ENCODE peak calls at places on chromosome 3, in four cellular contexts. A, B, H and J are unnamed samples.

GRCh38 chr3:155743616-155744015 is 1.3 kb downstream of the PLCH1 start:
- DNase-seq in A (no peak), H (no peak), B (no peak), J (peak; percentile 10)

GRCh38 chr3:113628788-113629187 is 67.7 kb downstream of the USF3 start:
- DNase-seq in H (no peak), B (no peak), A (no peak), J (no peak)

GRCh38 chr3:127037971-127038446 is 55.1 kb downstream of the PLXNA1 start:
- DNase-seq in B (no peak), A (no peak), H (no peak), J (no peak)

GRCh38 chr3:152043620-152044019 is 170.2 kb downstream of the SUCNR1 start:
- DNase-seq in B (no peak), H (no peak), A (no peak), J (no peak)

GRCh38 chr3:100257601-100258000 is 3.2 kb upstream of the TBC1D23 start:
- DNase-seq in A (no peak), H (no peak), B (no peak), J (no peak)

GRCh38 chr3:113910966-113911365 is 36.8 kb upstream of the ZDHHC23 start:
- DNase-seq in H (peak; percentile 26), B (no peak), A (no peak), J (peak; percentile 5)

GRCh38 chr3:149610351-149611105 is 47.3 kb downstream of the WWTR1 start:
- DNase-seq in B (no peak), H (no peak), A (no peak), J (peak; percentile 69)

GRCh38 chr3:11734-12133 is 184.8 kb upstream of the CHL1 start:
- DNase-seq in B (no peak), H (peak; percentile 57), A (no peak), J (peak; percentile 12)

GRCh38 chr3:141313091-141313683 is 55.1 kb upstream of the ZBTB38 start:
- DNase-seq in A (no peak), H (no peak), B (no peak), J (no peak)

GRCh38 chr3:183460059-183461052 is 31.9 kb upstream of the MCF2L2 start:
- DNase-seq in B (no peak), H (no peak), A (no peak), J (no peak)

GRCh38 chr3:139534444-139534812 is 5.1 kb downstream of the RBP1 start:
- DNase-seq in H (no peak), A (no peak), B (no peak), J (peak; percentile 27)

GRCh38 chr3:137165117-137165806 is 207.5 kb downstream of the IL20RB start:
- DNase-seq in A (no peak), B (no peak), H (peak; percentile 4), J (peak; percentile 23)

GRCh38 chr3:64954995-64955636 is 267.3 kb upstream of the ADAMTS9 start:
- DNase-seq in A (no peak), B (no peak), H (no peak), J (peak; percentile 35)

GRCh38 chr3:188546835-188547670 is 393.1 kb downstream of the LPP start:
- DNase-seq in B (no peak), H (no peak), A (no peak), J (peak; percentile 86)

GRCh38 chr3:188542196-188542595 is 388.2 kb downstream of the LPP start:
- DNase-seq in A (no peak), B (no peak), H (no peak), J (no peak)

GRCh38 chr3:188539631-188540194 is 385.8 kb downstream of the LPP start:
- DNase-seq in B (no peak), A (no peak), H (no peak), J (no peak)

GRCh38 chr3:188544012-188544411 is 390.1 kb downstream of the LPP start:
- DNase-seq in B (no peak), A (no peak), H (no peak), J (no peak)
- H2BK12ac ChIP-seq in B (no peak overlapping the region), A (no peak overlapping the region), H (no peak overlapping the region), J (no peak overlapping the region)

DNA sequence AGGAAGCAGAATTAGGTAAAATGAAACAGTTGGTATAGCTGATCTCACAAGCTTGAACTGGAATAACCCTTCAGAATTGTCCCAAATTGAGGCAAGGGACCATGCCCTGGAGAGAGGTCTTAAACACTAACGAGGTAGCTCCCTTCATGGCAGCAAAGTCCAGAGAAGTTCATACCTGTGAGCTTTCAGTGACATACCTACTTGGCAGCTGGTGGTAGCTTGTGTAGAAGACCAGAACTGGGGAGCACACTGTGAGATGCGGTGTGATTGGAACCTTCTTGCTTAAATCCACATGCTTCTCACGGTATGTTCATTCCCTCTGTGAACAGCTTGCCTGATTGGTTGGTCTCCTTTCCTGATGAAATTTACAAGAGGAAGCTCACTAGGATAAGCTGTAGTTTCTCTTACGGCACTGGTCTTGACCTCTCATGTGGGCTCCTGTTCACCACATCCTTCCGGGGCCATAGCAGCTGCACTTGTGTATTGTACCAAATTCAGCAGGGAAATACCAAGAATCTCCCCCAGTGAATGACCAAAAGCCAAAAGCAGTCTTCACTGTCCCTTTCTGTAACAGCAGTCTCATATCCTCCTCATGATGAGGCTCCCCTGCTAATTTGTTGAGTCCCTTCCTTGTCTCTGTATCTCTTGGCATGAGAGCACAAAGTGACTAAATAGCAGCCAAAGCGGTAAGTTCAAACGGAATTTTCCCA is 483.7 kb upstream of the FRG2C start:
- DNase-seq in A (no peak), B (no peak), H (no peak), J (no peak)
- H3K4me2 ChIP-seq in A (no peak overlapping the region), B (no peak overlapping the region), H (no peak overlapping the region), J (no peak overlapping the region)

GRCh38 chr3:111852540-111852939 is 6.5 kb upstream of the PHLDB2 start:
- DNase-seq in H (no peak), B (no peak), A (no peak), J (no peak)
- H3K4me3 ChIP-seq in H (no peak overlapping the region), B (no peak overlapping the region), A (no peak overlapping the region), J (no peak overlapping the region)

GRCh38 chr3:194206375-194206774 is 70.4 kb downstream of the HES1 start:
- DNase-seq in H (no peak), A (no peak), B (no peak), J (no peak)

GRCh38 chr3:194208701-194209100 is 72.8 kb downstream of the HES1 start:
- DNase-seq in B (no peak), H (no peak), A (no peak), J (no peak)

GRCh38 chr3:194215392-194215791 is 79.4 kb downstream of the HES1 start:
- DNase-seq in H (no peak), A (no peak), B (no peak), J (no peak)

GRCh38 chr3:194212869-194213320 is 76.9 kb downstream of the HES1 start:
- DNase-seq in H (peak; percentile 18), A (peak; percentile 50), B (peak; percentile 73), J (no peak)

GRCh38 chr3:194212021-194212868 is 76.3 kb downstream of the HES1 start:
- DNase-seq in A (peak; percentile 81), B (no peak), H (no peak), J (peak; percentile 45)
- H2BK12ac ChIP-seq in A (no peak overlapping the region), B (peak overlapping the region; percentile 90), H (peak overlapping the region; percentile 25), J (peak overlapping the region; percentile 75)